ENCODE peak calls at places on chromosomes 5 and 9, in four cellular contexts. E, P, G and Q are unnamed samples.
A peak's percentile ranks its signal among the peaks of the same experiment; 100 is the strongest.

GRCh38 chr9:126334626-126335621 is 8.3 kb downstream of the MVB12B start:
- DNase-seq in E (no peak), P (no peak), G (no peak), Q (no peak)

GRCh38 chr9:96556701-96557461 is 62.8 kb downstream of the CDC14B start:
- DNase-seq in E (no peak), P (no peak), G (no peak), Q (no peak)

GRCh38 chr5:147803941-147804717 is 21.6 kb upstream of the JAKMIP2 start:
- DNase-seq in E (no peak), P (no peak), G (no peak), Q (no peak)

GRCh38 chr5:146744358-146744757 is 134.2 kb downstream of the PPP2R2B start:
- DNase-seq in E (no peak), P (peak; percentile 54), G (no peak), Q (no peak)

GRCh38 chr5:119951330-119951934 is 322.1 kb downstream of the FAM170A start:
- DNase-seq in E (no peak), P (no peak), G (peak; percentile 28), Q (no peak)

GRCh38 chr9:27602954-27603353 is 29.7 kb upstream of the C9orf72 start:
- DNase-seq in E (no peak), P (no peak), G (no peak), Q (no peak)

GRCh38 chr9:100534401-100534800 is 43.5 kb upstream of the CAVIN4 start:
- DNase-seq in E (no peak), P (no peak), G (no peak), Q (no peak)

GRCh38 chr9:130542457-130543228 is 36.7 kb upstream of the FUBP3 start:
- DNase-seq in E (no peak), P (peak; percentile 60), G (no peak), Q (no peak)

GRCh38 chr9:132210472-132211145 is 48.8 kb downstream of the NTNG2 start:
- DNase-seq in E (no peak), P (no peak), G (no peak), Q (no peak)

GRCh38 chr9:129185402-129185801 is 7.3 kb upstream of the IER5L start:
- DNase-seq in E (no peak), P (no peak), G (no peak), Q (no peak)

GRCh38 chr5:84637662-84638375 is 253.1 kb upstream of the EDIL3 start:
- DNase-seq in E (no peak), P (no peak), G (no peak), Q (no peak)

GRCh38 chr5:78648359-78649219 is at the start of gene LHFPL2:
- DNase-seq in E (peak; percentile 57), P (peak; percentile 83), G (peak; percentile 77), Q (peak; percentile 75)

GRCh38 chr5:173495225-173495904 is 121.1 kb downstream of the BOD1 start:
- DNase-seq in E (no peak), P (no peak), G (no peak), Q (no peak)

GRCh38 chr9:103397868-103398600 is 402.9 kb downstream of the CYLC2 start:
- DNase-seq in E (peak; percentile 76), P (peak; percentile 80), G (peak; percentile 27), Q (peak; percentile 25)

GRCh38 chr9:2199999-2200796 is 185.1 kb downstream of the SMARCA2 start:
- DNase-seq in E (no peak), P (no peak), G (no peak), Q (no peak)

GRCh38 chr5:151612689-151613427 is 21.7 kb upstream of the FAT2 start:
- DNase-seq in E (no peak), P (no peak), G (no peak), Q (no peak)

GRCh38 chr5:80318212-80318611 is 1.6 kb upstream of the SPZ1 start:
- DNase-seq in E (peak; percentile 43), P (peak; percentile 60), G (no peak), Q (no peak)

GRCh38 chr9:87375397-87376073 is 122.1 kb upstream of the DAPK1 start:
- DNase-seq in E (no peak), P (no peak), G (no peak), Q (no peak)

GRCh38 chr5:114427204-114427603 is 65.3 kb downstream of the KCNN2 start:
- DNase-seq in E (no peak), P (no peak), G (no peak), Q (no peak)

GRCh38 chr9:137431416-137431931 is 8.3 kb downstream of the NOXA1 start:
- DNase-seq in E (no peak), P (no peak), G (no peak), Q (no peak)

GRCh38 chr5:139669681-139670368 is 21.7 kb downstream of the CXXC5 start:
- DNase-seq in E (no peak), P (no peak), G (peak; percentile 37), Q (no peak)

GRCh38 chr9:134681061-134681661 is 39.6 kb downstream of the COL5A1 start:
- DNase-seq in E (peak; percentile 39), P (no peak), G (no peak), Q (no peak)

GRCh38 chr5:65696892-65697291 is 25.0 kb downstream of the SGTB start:
- DNase-seq in E (no peak), P (no peak), G (no peak), Q (no peak)
- H3K4me3 ChIP-seq in E (no peak overlapping the region), P (no peak overlapping the region), G (no peak overlapping the region), Q (no peak overlapping the region)

DNA sequence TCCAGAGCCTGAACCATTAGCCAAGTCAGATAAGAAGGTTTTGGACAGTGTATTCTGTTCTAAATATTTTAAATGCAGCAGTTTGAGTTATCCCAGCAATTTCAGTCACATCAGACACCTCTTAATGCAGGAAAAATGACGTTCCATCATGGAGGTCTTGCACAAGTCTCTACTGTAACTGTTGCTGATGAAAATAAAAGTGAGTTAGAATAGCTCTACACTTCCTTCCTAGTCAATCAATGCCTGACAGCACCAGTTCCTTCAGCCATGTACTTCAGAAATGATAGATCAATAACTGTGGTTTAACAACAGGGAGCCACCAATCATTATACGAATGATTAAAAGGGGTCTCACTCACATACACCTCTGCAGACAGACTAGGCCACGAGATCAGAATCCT is 215.7 kb downstream of the BNC2 start:
- DNase-seq in E (no peak), P (no peak), G (no peak), Q (no peak)
- H3K4me3 ChIP-seq in E (no peak overlapping the region), P (no peak overlapping the region), G (no peak overlapping the region), Q (no peak overlapping the region)

DNA sequence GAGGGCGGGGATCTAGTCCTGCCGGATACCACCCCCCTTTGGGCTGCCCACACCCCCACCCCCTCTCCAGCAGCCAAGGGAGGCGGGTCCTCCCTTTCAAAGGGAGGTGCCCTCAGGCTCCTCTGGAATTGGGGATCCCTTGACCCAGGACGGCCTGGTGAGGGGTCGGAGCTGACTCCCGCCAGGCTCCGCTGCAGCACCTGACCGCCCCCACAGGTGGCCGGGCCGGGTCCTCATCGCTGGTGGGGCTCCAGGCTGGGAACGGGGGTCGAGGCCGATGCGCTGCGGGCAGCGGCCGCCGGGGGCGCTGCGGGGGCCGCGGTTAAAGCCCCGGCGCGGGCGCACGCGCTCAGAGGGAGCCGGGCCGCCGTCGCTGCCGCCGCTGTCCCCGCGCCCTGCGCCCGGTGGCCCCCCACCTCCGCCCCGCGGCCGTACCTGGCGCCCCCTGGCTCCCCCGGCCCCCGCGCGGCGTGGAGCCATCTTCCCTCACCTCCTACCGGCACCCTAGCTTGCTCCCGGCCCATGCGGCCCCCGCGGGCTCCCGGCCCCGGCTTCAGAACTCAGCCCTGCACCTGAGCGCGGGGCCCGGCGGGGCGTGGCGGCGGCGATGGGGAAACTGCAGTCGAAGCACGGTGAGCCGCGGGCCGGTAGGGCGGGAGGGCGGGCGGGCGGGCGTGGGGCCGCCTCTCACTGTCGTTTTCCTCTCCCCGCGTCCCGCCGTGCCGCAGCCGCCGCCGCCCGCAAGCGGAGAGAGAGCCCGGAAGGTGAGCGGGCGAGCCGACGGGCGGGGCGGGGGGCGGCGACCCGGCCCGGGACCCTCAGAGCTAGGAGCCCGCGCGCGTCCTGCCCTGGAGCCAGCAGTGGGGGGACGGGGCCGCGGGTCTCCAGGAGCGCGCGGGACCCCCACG is at the start of gene NKD2:
- DNase-seq in E (no peak), P (peak; percentile 43), G (peak; percentile 31), Q (peak; percentile 20)
- H3K4me3 ChIP-seq in E (no peak within 1 kb of the TSS), P (peak within 1 kb of the TSS; percentile 71), G (peak within 1 kb of the TSS; percentile 51), Q (peak within 1 kb of the TSS; percentile 36)

DNA sequence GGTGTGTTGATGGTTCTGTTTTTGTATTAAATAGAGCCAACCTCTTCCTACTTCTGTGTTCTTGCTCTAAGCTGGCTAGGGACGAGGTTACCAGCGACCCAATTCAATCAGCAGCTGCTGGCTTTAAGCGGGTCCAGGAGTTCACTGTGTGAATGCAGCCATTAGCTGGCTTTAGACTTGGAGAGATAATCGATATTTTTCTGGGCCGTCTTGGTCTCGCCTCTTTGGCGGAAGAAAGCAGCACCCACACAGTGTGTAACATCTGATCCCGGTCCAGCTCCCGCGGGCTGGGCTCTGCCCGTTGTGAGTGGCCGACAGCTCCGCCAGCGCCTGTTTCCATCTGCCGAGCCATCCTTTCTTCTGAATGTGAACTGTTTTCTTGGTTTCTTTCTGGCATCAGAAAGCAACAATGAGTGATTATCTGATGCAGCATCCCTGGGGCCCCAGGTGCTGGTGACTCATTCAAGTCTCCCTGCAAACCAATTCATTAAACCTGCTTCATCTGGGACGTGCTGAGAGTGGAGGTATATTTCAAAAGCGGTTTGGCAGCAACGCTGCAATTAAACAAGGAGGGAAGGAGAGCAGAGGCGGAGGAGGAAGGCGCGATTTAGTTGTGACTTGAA is 90.8 kb upstream of the IRX4 start:
- DNase-seq in E (no peak), P (no peak), G (no peak), Q (no peak)
- H3K4me3 ChIP-seq in E (no peak overlapping the region), P (no peak overlapping the region), G (no peak overlapping the region), Q (no peak overlapping the region)

DNA sequence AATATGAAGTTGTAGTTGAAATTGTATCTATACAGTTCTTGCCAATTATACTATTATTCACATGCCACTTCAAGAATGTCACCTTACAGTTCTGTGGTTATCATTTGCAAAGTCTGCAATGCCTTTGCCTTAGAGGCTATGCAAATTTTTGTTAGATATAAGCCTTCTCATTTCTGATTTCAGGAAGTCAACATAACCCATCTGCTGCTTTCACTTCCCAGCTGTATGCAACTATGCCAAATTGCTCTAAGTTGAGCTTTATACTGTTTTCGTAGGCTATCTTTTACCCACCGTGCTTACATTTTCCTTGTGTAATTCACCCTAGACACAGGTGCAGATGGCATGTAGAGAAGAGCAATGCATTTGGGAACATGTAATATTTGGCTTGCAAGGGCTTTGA is 1083.0 kb downstream of the CDH9 start:
- DNase-seq in E (no peak), P (no peak), G (no peak), Q (no peak)
- H3K4me3 ChIP-seq in E (no peak overlapping the region), P (no peak overlapping the region), G (no peak overlapping the region), Q (no peak overlapping the region)

DNA sequence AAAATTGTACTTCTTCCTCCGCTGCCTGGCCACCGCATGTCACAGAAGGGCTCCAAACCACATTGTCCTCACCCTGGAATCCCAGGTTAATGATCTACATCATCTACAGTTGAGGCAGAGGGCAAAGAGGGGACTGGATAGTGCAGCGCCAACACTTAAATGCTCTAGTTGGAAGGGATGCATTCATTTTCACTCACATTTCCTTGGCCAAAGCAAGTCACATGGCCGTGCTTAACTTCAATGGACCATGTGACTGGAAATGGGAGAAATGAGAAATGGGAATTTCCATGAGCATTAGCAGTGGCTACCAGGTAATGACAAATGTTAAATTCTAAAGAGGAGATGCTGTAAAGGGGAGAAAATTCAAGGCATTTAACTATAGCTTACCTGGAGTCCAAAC is 13.3 kb upstream of the GNAQ start:
- DNase-seq in E (no peak), P (no peak), G (no peak), Q (no peak)
- H3K4me3 ChIP-seq in E (no peak overlapping the region), P (no peak overlapping the region), G (no peak overlapping the region), Q (no peak overlapping the region)

DNA sequence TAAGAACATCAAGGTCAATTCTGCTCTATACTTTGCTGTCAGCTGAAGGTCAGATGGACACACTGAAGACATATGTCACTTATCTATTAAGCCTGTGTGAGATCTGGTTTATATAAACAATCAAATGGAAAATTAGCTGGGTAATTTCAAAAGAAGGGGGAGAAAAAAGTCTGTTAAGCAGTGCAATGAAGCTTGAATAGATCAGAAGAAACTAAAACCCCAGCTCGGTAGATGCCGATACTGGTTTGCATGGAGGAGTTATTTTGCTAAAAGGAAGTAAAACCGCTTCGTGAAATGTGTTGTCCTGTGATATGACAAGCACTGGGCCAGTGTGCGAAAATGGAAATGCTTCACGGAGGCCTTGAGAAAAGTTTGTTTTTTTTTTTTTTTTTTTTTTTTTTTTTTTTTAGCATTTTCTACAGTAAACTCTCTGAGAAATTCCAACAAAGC is 148.8 kb downstream of the MEF2C start:
- DNase-seq in E (no peak), P (peak; percentile 69), G (no peak), Q (no peak)
- H3K4me3 ChIP-seq in E (no peak overlapping the region), P (peak overlapping the region; percentile 20), G (no peak overlapping the region), Q (no peak overlapping the region)